ENCODE peak calls at places on chromosomes 2 and 18, in ten cellular contexts. M is esophagus squamous epithelium, G is IMR-90, C is A549, H is heart left ventricle, Q is K562, S is tibial nerve, B is GM12891, U is HCT116, V is H54. E is an unnamed sample.

GRCh38 chr2:55090702-55091101 is 40.5 kb upstream of the RTN4 start:
- DNase-seq in M (no peak), G (peak), C (no peak), H (no peak), Q (no peak), S (no peak), B (no peak), U (no peak), V (no peak), E (no peak)

GRCh38 chr18:10705291-10705690 is 179.5 kb downstream of the NAPG start:
- DNase-seq in M (no peak), G (no peak), C (no peak), H (no peak), Q (no peak), S (no peak), B (no peak), U (no peak), V (no peak), E (no peak)

GRCh38 chr2:11990576-11990975 is 244.1 kb downstream of the LPIN1 start:
- DNase-seq in M (no peak), G (no peak), C (no peak), H (no peak), Q (no peak), S (no peak), B (no peak), U (no peak), V (no peak), E (no peak)

GRCh38 chr2:224101820-224102630 is 62.9 kb upstream of the SERPINE2 start:
- DNase-seq in M (no peak), G (peak), C (no peak), H (peak), Q (no peak), S (no peak), B (no peak), U (no peak), V (no peak), E (no peak)

GRCh38 chr2:174442546-174443510 is 44.0 kb downstream of the GPR155 start:
- DNase-seq in M (no peak), G (peak), C (peak), H (no peak), Q (no peak), S (no peak), B (no peak), U (peak), V (peak), E (no peak)

GRCh38 chr18:59593291-59593717 is 103.9 kb downstream of the CCBE1 start:
- DNase-seq in M (no peak), G (peak), C (no peak), H (no peak), Q (no peak), S (no peak), B (no peak), U (no peak), V (no peak), E (no peak)

GRCh38 chr2:16223481-16224177 is 283.3 kb downstream of the MYCN start:
- DNase-seq in M (no peak), G (no peak), C (no peak), H (no peak), Q (no peak), S (no peak), B (no peak), U (no peak), V (no peak), E (no peak)

GRCh38 chr18:58241877-58242276 is 197.9 kb downstream of the NEDD4L start:
- DNase-seq in M (no peak), G (peak), C (no peak), H (no peak), Q (no peak), S (no peak), B (no peak), U (no peak), V (no peak), E (no peak)

GRCh38 chr2:73112026-73112912 is 479 bp downstream of the RAB11FIP5 start:
- DNase-seq in M (no peak), G (peak), C (no peak), H (peak), Q (peak), S (no peak), B (no peak), U (peak), V (no peak), E (no peak)

GRCh38 chr2:102103992-102104871 is 38.3 kb upstream of the IL1R1 start:
- DNase-seq in M (no peak), G (peak), C (no peak), H (peak), Q (no peak), S (peak), B (no peak), U (no peak), V (no peak), E (peak)

GRCh38 chr2:68776124-68776523 is 41.5 kb downstream of the ARHGAP25 start:
- DNase-seq in M (no peak), G (no peak), C (no peak), H (no peak), Q (no peak), S (no peak), B (no peak), U (no peak), V (no peak), E (no peak)

GRCh38 chr2:102114290-102114721 is 28.2 kb upstream of the IL1R1 start:
- DNase-seq in M (no peak), G (peak), C (no peak), H (no peak), Q (no peak), S (no peak), B (no peak), U (no peak), V (no peak), E (no peak)

GRCh38 chr2:192016265-192016664 is 169.4 kb upstream of the CAVIN2 start:
- DNase-seq in M (no peak), G (peak), C (no peak), H (no peak), Q (no peak), S (no peak), B (no peak), U (no peak), V (peak), E (no peak)

GRCh38 chr18:63158012-63158631 is 161.4 kb downstream of the BCL2 start:
- DNase-seq in M (no peak), G (no peak), C (no peak), H (no peak), Q (no peak), S (no peak), B (no peak), U (no peak), V (no peak), E (no peak)

GRCh38 chr18:61323951-61324350 is 9.3 kb upstream of the CDH20 start:
- DNase-seq in M (no peak), G (peak), C (no peak), H (no peak), Q (no peak), S (no peak), B (no peak), U (no peak), V (no peak), E (no peak)

GRCh38 chr2:39215545-39215944 is 28.2 kb downstream of the CDKL4 start:
- DNase-seq in M (no peak), G (peak), C (no peak), H (no peak), Q (no peak), S (no peak), B (no peak), U (no peak), V (no peak), E (no peak)
- TF ChIP-seq POLR2A in M (no peak), G (no peak), C (no peak), H (no peak), Q (no peak), S (no peak), B (no peak), U (no peak), V (no peak), E (no peak)

DNA sequence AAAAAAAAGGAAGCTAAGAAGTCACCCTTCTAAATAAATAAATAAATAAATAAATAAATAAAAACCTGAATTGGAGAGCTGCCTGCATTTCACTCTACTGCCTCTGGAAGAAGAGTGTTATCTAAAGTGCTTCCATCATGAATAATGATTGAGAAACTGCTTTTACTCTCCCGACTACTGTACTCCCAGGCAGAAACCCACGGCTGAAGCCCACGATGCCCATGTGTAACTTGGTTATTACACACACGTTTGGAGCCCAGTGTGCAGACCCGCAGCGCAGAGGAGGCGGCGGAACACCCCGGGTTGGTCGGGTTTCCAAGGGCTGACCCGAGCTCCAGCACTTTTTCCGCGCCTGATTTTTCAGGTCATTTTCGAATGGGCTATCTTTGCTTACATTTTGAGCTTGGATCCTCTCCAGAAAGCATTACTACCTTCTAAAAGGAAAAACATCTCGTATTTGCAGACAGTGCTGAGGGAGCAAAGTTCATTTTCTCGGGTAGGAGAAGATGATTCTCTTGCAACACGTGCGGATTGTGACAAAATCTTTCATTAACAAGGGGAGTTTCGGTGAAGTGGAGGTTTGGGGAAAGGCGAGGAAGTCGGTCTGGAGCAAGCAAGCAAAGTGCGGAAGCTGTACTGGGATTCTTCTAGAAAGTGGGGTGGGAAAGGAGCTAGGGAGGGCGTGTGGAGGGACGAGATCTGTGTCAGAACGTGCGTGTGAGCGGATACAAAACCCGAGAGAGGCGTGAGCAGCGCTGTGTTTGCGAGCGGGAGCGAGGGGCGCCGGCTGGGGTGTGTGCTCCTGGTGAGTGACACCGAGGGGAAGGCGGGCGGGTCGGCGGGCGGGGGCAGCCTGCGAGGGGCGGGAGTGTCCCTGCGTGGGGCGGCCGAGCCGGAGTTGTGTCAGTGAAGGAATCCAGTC is at the start of gene SPATS2L:
- DNase-seq in M (peak), G (peak), C (peak), H (peak), Q (no peak), S (peak), B (peak), U (peak), V (peak), E (peak)
- TF ChIP-seq POLR2A in M (no peak), G (peak), C (peak), H (peak), Q (peak), S (peak), B (no peak), U (no peak), V (no peak), E (no peak)

GRCh38 chr2:219509780-219510511 is 4.3 kb upstream of the ASIC4 start:
- DNase-seq in M (no peak), G (peak), C (no peak), H (peak), Q (peak), S (no peak), B (peak), U (no peak), V (peak), E (no peak)
- TF ChIP-seq POLR2A in M (no peak), G (no peak), C (no peak), H (no peak), Q (peak), S (no peak), B (no peak), U (no peak), V (no peak), E (no peak)

DNA sequence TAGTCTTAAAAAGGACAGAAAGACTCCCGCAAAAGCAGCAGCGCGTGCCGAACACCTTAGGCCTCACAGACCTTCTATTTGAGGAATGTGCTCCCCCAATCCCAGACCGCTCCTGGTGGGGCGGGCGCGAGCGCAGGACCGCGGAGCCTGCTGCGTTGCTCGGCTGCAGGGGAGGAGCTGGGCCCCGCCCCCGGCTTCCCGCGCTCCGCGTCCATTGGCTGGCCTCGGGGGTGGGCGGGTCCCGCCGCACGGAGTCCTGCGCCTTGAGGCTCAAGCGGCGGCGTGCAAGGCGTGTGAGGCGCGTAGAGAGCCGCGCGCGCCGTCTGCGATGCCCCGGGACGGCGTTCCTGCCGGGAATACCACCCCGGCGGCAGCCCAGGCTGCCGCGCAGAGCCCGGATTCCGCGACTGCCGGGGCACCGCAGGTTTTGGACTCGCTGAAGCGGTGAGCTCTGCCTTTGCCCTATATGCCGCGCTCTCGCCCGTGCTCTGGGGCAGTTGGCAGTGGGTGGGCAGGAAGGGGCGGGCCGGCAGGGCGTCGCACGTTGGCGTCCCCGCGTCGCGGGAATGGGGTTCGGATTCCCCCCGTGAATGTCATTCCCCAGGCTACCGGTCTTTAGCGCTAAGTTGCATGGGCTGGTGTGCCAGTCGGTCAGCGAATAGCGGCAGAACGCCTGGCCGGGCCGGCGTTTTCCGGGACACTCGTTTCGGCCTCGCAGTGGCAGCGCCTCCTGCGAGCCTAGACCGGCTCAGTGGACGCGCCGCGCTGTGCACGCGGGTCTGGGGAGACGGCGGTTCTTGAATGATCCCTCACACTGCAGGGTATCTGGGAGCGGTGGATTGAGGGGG is 49.6 kb upstream of the PAIP2B start:
- DNase-seq in M (peak), G (peak), C (peak), H (peak), Q (peak), S (peak), B (peak), U (peak), V (peak), E (peak)
- TF ChIP-seq POLR2A in M (no peak), G (no peak), C (peak), H (peak), Q (no peak), S (peak), B (no peak), U (peak), V (peak), E (no peak)

GRCh38 chr18:46222710-46223360 is 118.7 kb downstream of the HAUS1 start:
- DNase-seq in M (no peak), G (no peak), C (no peak), H (no peak), Q (no peak), S (no peak), B (no peak), U (no peak), V (no peak), E (no peak)
- TF ChIP-seq POLR2A in M (no peak), G (no peak), C (no peak), H (no peak), Q (no peak), S (no peak), B (no peak), U (no peak), V (no peak), E (no peak)

GRCh38 chr2:189762551-189763298 is at the start of gene OSGEPL1:
- DNase-seq in M (peak), G (peak), C (peak), H (peak), Q (peak), S (peak), B (peak), U (peak), V (peak), E (peak)
- TF ChIP-seq POLR2A in M (no peak), G (peak), C (peak), H (peak), Q (peak), S (peak), B (peak), U (peak), V (peak), E (no peak)

E was measured in lower leg skin.